ENCODE peak calls at places on chromosomes 13 and 19, in seven cellular contexts. M is B cell; H is NCI-H345; X is hippocampal formation; I is activated CD4-positive, alpha-beta T cell treated with anti-CD3 and anti-CD28 coated beads, Interleukin-2, amount 50 U/mL, for 48 hours; D is ovary; G is aorta. F is an unnamed sample.

GRCh38 chr13:100611678-100612492 is 23.3 kb upstream of the GGACT start:
- DNase-seq in I (no peak), D (no peak), X (peak; percentile 27), G (no peak), H (no peak), M (no peak), F (no peak)

GRCh38 chr19:19626516-19627441 is 1.2 kb downstream of the LPAR2 start:
- DNase-seq in X (no peak), H (no peak), D (no peak), G (no peak), I (no peak), M (peak; percentile 21), F (no peak)

GRCh38 chr13:113162783-113163685 is 4.6 kb downstream of the PROZ start:
- DNase-seq in H (peak; percentile 15), G (no peak), M (no peak), D (no peak), I (no peak), X (no peak), F (no peak)

GRCh38 chr13:112638157-112638750 is 50.3 kb upstream of the TUBGCP3 start:
- DNase-seq in I (no peak), D (no peak), G (peak; percentile 68), H (no peak), M (no peak), X (no peak), F (no peak)

GRCh38 chr13:112893570-112894422 is 75.2 kb upstream of the MCF2L start:
- DNase-seq in H (peak; percentile 85), M (peak; percentile 94), X (no peak), G (no peak), I (no peak), D (no peak), F (peak; percentile 46)

GRCh38 chr19:55647732-55648656 is at the start of gene CCDC106:
- DNase-seq in X (peak; percentile 37), I (peak; percentile 46), M (peak; percentile 88), H (peak; percentile 57), D (peak; percentile 80), G (peak; percentile 89), F (no peak)

GRCh38 chr19:36009220-36009619 is 607 bp upstream of the SYNE4 start:
- DNase-seq in G (peak; percentile 91), H (peak; percentile 75), M (peak; percentile 76), X (peak; percentile 25), D (peak; percentile 66), I (peak; percentile 67), F (peak; percentile 19)

GRCh38 chr13:62879071-62879470 is 1463.4 kb upstream of the PCDH20 start:
- DNase-seq in G (no peak), H (no peak), M (no peak), I (no peak), D (no peak), X (no peak), F (peak; percentile 40)

GRCh38 chr13:21242236-21242635 is 65.8 kb downstream of the MRPL57 start:
- DNase-seq in H (peak; percentile 5), M (no peak), G (no peak), D (no peak), I (no peak), X (no peak), F (no peak)

GRCh38 chr13:114090476-114090875 is 41.9 kb downstream of the RASA3 start:
- DNase-seq in M (peak; percentile 68), G (no peak), H (no peak), I (no peak), X (no peak), D (no peak), F (no peak)

GRCh38 chr19:13623686-13624405 is 117.6 kb upstream of the CACNA1A start:
- DNase-seq in I (no peak), D (no peak), X (no peak), G (no peak), M (no peak), H (peak; percentile 57), F (no peak)

GRCh38 chr13:110307697-110308376 is 753 bp downstream of the COL4A2 start:
- DNase-seq in H (peak; percentile 30), I (no peak), D (peak; percentile 48), X (no peak), M (no peak), G (no peak), F (no peak)

GRCh38 chr13:74132768-74133656 is 1.2 kb downstream of the KLF12 start:
- DNase-seq in G (peak; percentile 78), X (no peak), I (peak; percentile 54), D (peak; percentile 31), H (peak; percentile 47), M (peak; percentile 19), F (no peak)

GRCh38 chr19:33471111-33471996 is 50.2 kb downstream of the PEPD start:
- DNase-seq in X (no peak), M (no peak), D (no peak), I (no peak), G (peak; percentile 48), H (no peak), F (no peak)

GRCh38 chr13:52983836-52984235 is 44.8 kb upstream of the OLFM4 start:
- DNase-seq in X (no peak), D (no peak), H (no peak), I (no peak), M (no peak), G (no peak), F (no peak)

GRCh38 chr19:17860331-17860992 is 752 bp downstream of the RPL18A start:
- DNase-seq in G (no peak), H (no peak), D (no peak), M (no peak), I (no peak), X (no peak), F (no peak)

GRCh38 chr19:35154535-35155406 is at the start of gene FXYD5:
- DNase-seq in M (peak; percentile 80), X (no peak), H (peak; percentile 51), G (peak; percentile 91), D (no peak), I (peak; percentile 91), F (peak; percentile 66)

GRCh38 chr13:47672982-47673670 is 327.9 kb downstream of the SUCLA2 start:
- DNase-seq in H (no peak), I (no peak), D (no peak), X (no peak), G (no peak), M (no peak), F (no peak)

GRCh38 chr19:48203227-48203793 is 32.8 kb downstream of the ZSWIM9 start:
- DNase-seq in H (no peak), I (peak; percentile 37), D (no peak), M (no peak), X (no peak), G (no peak), F (no peak)

GRCh38 chr13:101149735-101150380 is 266.4 kb downstream of the NALCN start:
- DNase-seq in M (no peak), H (peak; percentile 2), D (no peak), G (no peak), X (no peak), I (no peak), F (no peak)

GRCh38 chr13:113816248-113816924 is 47.5 kb downstream of the GAS6 start:
- DNase-seq in I (peak; percentile 17), X (no peak), D (no peak), H (no peak), M (no peak), G (no peak), F (no peak)

GRCh38 chr13:106139407-106139806 is 396.1 kb downstream of the EFNB2 start:
- DNase-seq in H (no peak), X (no peak), M (no peak), D (no peak), I (no peak), G (no peak), F (no peak)

GRCh38 chr13:93709511-93710244 is 483.1 kb downstream of the GPC6 start:
- DNase-seq in X (no peak), G (no peak), D (no peak), H (no peak), I (no peak), M (no peak), F (no peak)